ENCODE peak calls at places on chromosome 18, in nine cellular contexts. P is D721Med, W is fibroblast of mammary gland, B is H9, D is bronchial epithelial cell, E is uterus, J is coronary artery, H is fibroblast of lung, N is choroid plexus epithelial cell. V is an unnamed sample.
A peak's percentile ranks its signal among the peaks of the same experiment; 100 is the strongest.

GRCh38 chr18:1928711-1929110 is 642.6 kb downstream of the METTL4 start:
- DNase-seq in E (no peak), W (no peak), H (no peak), N (no peak), B (no peak), D (no peak), P (no peak), J (no peak), V (no peak)

GRCh38 chr18:77067315-77068061 is 65.1 kb downstream of the MBP start:
- DNase-seq in P (no peak), H (peak; percentile 96), E (peak; percentile 74), D (peak; percentile 86), N (peak; percentile 98), J (no peak), B (no peak), W (peak; percentile 98), V (no peak)

GRCh38 chr18:56162871-56163270 is 475.5 kb downstream of the TXNL1 start:
- DNase-seq in D (no peak), N (peak; percentile 23), J (no peak), P (no peak), H (peak; percentile 47), W (peak; percentile 33), E (no peak), B (no peak), V (no peak)

GRCh38 chr18:13611058-13611615 is 115.2 kb downstream of the FAM210A start:
- DNase-seq in D (no peak), W (peak; percentile 39), B (peak; percentile 27), E (no peak), P (no peak), J (peak; percentile 86), H (peak; percentile 39), N (peak; percentile 24), V (peak; percentile 80)

GRCh38 chr18:76265375-76266225 is 229.4 kb downstream of the ZNF516 start:
- DNase-seq in J (no peak), D (no peak), W (peak; percentile 38), B (no peak), H (no peak), N (peak; percentile 38), E (peak; percentile 83), P (no peak), V (no peak)

GRCh38 chr18:42274488-42275137 is 319.6 kb downstream of the PIK3C3 start:
- DNase-seq in D (peak; percentile 17), H (peak; percentile 42), E (no peak), J (no peak), N (peak; percentile 31), B (peak; percentile 31), W (peak; percentile 35), P (no peak), V (peak; percentile 25)

GRCh38 chr18:25805323-25805722 is 285.1 kb downstream of the SS18 start:
- DNase-seq in J (no peak), B (no peak), E (no peak), N (peak; percentile 61), D (no peak), H (peak; percentile 77), P (no peak), W (peak; percentile 99), V (no peak)

GRCh38 chr18:79784965-79785770 is 12.6 kb upstream of the KCNG2 start:
- DNase-seq in E (no peak), H (peak; percentile 22), W (peak; percentile 78), J (no peak), N (peak; percentile 19), P (no peak), B (no peak), D (no peak), V (no peak)

GRCh38 chr18:28115149-28115550 is 61.8 kb downstream of the CDH2 start:
- DNase-seq in D (peak; percentile 70), W (peak; percentile 94), P (no peak), H (peak; percentile 99), N (peak; percentile 72), J (no peak), B (no peak), E (no peak), V (no peak)

GRCh38 chr18:79792096-79792987 is 5.4 kb upstream of the KCNG2 start:
- DNase-seq in H (no peak), J (no peak), E (no peak), W (no peak), B (no peak), D (no peak), N (no peak), P (no peak), V (no peak)

GRCh38 chr18:69774831-69775230 is 172.8 kb downstream of the CD226 start:
- DNase-seq in E (no peak), W (peak; percentile 30), P (no peak), N (peak; percentile 47), H (no peak), J (no peak), B (no peak), D (no peak), V (no peak)

GRCh38 chr18:58848685-58849084 is 16.0 kb upstream of the ZNF532 start:
- DNase-seq in H (peak; percentile 91), D (peak; percentile 91), B (peak; percentile 75), W (peak; percentile 81), E (no peak), N (peak; percentile 39), J (no peak), P (no peak), V (no peak)

GRCh38 chr18:39701071-39701783 is 2135.6 kb upstream of the CELF4 start:
- DNase-seq in B (no peak), D (peak; percentile 36), J (no peak), N (peak; percentile 31), E (no peak), W (peak; percentile 10), P (no peak), H (no peak), V (no peak)

GRCh38 chr18:23243178-23243577 is 107.9 kb downstream of the CABLES1 start:
- DNase-seq in D (no peak), N (no peak), W (no peak), B (peak; percentile 62), E (no peak), H (no peak), J (no peak), P (no peak), V (no peak)

GRCh38 chr18:27746241-27746640 is 430.7 kb downstream of the CDH2 start:
- DNase-seq in D (no peak), P (no peak), E (no peak), W (no peak), H (no peak), N (no peak), J (no peak), B (no peak), V (no peak)

GRCh38 chr18:76376668-76377358 is 118.2 kb downstream of the ZNF516 start:
- DNase-seq in E (no peak), W (peak; percentile 43), H (no peak), P (no peak), J (no peak), B (no peak), D (peak; percentile 75), N (no peak), V (no peak)

GRCh38 chr18:69567813-69568488 is 167.3 kb downstream of the DOK6 start:
- DNase-seq in B (no peak), W (no peak), N (no peak), H (no peak), P (no peak), E (no peak), D (peak; percentile 5), J (no peak), V (no peak)

GRCh38 chr18:43847164-43848091 is 570.1 kb upstream of the SYT4 start:
- DNase-seq in E (no peak), H (peak; percentile 84), P (no peak), B (no peak), W (peak; percentile 86), J (no peak), N (peak; percentile 83), D (peak; percentile 42), V (no peak)

GRCh38 chr18:79855147-79855910 is 57.6 kb downstream of the KCNG2 start:
- DNase-seq in W (no peak), J (peak; percentile 66), E (no peak), B (no peak), H (no peak), P (no peak), D (no peak), N (no peak), V (peak; percentile 74)

GRCh38 chr18:21004721-21005120 is 106.9 kb downstream of the ROCK1 start:
- DNase-seq in P (no peak), B (no peak), W (peak; percentile 97), N (peak; percentile 98), D (peak; percentile 22), E (peak; percentile 56), J (no peak), H (peak; percentile 67), V (no peak)

GRCh38 chr18:41576643-41577042 is 378.4 kb upstream of the PIK3C3 start:
- DNase-seq in D (no peak), E (no peak), N (no peak), H (no peak), P (no peak), W (no peak), B (no peak), J (no peak), V (no peak)

GRCh38 chr18:46160050-46160798 is 56.0 kb downstream of the HAUS1 start:
- DNase-seq in N (no peak), J (no peak), H (peak; percentile 20), W (no peak), P (no peak), D (no peak), E (no peak), B (no peak), V (no peak)

GRCh38 chr18:5488844-5489243 is 55.0 kb downstream of the EPB41L3 start:
- DNase-seq in H (peak; percentile 8), D (no peak), E (no peak), P (no peak), J (no peak), W (peak; percentile 48), B (peak; percentile 40), N (peak; percentile 63), V (no peak)
- TF ChIP-seq CTCF in H (no peak), D (no peak), E (peak; percentile 12), P (no peak), J (no peak), W (no peak), B (no peak), N (peak; percentile 36), V (no peak)

GRCh38 chr18:62109676-62110075 is 77.2 kb downstream of the PIGN start:
- DNase-seq in J (no peak), D (no peak), B (no peak), H (peak; percentile 60), P (no peak), N (no peak), W (no peak), E (no peak), V (no peak)
- TF ChIP-seq CTCF in J (no peak), D (no peak), B (no peak), H (no peak), P (no peak), N (no peak), W (no peak), E (no peak), V (no peak)

GRCh38 chr18:47876813-47877212 is 53.6 kb downstream of the SMAD2 start:
- DNase-seq in E (no peak), N (no peak), P (no peak), W (no peak), B (no peak), H (no peak), J (no peak), D (no peak), V (no peak)
- TF ChIP-seq CTCF in E (no peak), N (no peak), P (no peak), W (no peak), B (peak; percentile 42), H (no peak), J (no peak), D (no peak), V (no peak)

DNA sequence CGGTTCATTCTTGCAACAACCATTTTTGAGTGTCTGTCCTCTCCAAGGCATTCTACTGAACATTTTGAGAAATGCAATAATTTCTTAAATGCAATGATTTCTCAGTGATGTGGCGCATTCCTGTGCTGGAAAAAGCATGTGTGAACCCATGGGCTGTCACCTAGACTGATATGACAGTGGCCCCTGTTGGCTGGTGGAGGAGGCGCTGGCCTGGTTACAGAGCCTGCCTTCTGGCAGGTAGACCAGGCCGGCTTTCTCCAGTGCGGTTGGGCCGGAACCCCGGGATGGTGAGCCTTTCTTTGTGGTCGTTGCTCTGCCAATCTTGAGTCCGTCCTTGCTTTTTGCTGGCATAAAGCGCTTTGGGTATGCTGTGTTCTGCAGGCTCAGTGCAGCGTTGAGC is 33.7 kb downstream of the TSHZ1 start:
- DNase-seq in J (no peak), H (no peak), D (no peak), B (peak; percentile 62), W (no peak), N (no peak), P (peak; percentile 61), E (no peak), V (no peak)
- TF ChIP-seq CTCF in J (no peak), H (no peak), D (peak; percentile 24), B (peak; percentile 58), W (no peak), N (no peak), P (peak; percentile 36), E (no peak), V (no peak)